ENCODE peak calls at places on chromosomes 6 and 20, in four cellular contexts. R, H, W and U are unnamed samples.

GRCh38 chr20:53527196-53527595 is 66.4 kb downstream of the ZNF217 start:
- DNase-seq in W (no peak), R (no peak), H (no peak), U (no peak)

GRCh38 chr6:38612386-38612965 is 27.3 kb downstream of the BTBD9 start:
- DNase-seq in H (peak), W (no peak), R (no peak), U (no peak)

GRCh38 chr6:1527098-1527497 is 82.6 kb upstream of the FOXC1 start:
- DNase-seq in W (no peak), H (peak), R (peak), U (peak)

GRCh38 chr20:13718161-13718560 is 66.6 kb downstream of the ESF1 start:
- DNase-seq in W (no peak), H (no peak), R (no peak), U (no peak)

GRCh38 chr20:48544402-48545333 is 283.1 kb downstream of the PREX1 start:
- DNase-seq in W (no peak), R (no peak), H (no peak), U (no peak)

GRCh38 chr6:146905313-146905712 is 298.9 kb upstream of the STXBP5 start:
- DNase-seq in W (no peak), H (no peak), R (no peak), U (peak)

GRCh38 chr6:130993292-130993765 is 69.7 kb downstream of the EPB41L2 start:
- DNase-seq in H (no peak), R (no peak), W (no peak), U (no peak)

GRCh38 chr20:58829531-58829941 is 21.2 kb downstream of the GNAS-AS1 start:
- DNase-seq in W (no peak), H (no peak), R (no peak), U (peak)

GRCh38 chr6:125586074-125586473 is 163.4 kb upstream of the HEY2 start:
- DNase-seq in R (no peak), W (no peak), H (no peak), U (no peak)

GRCh38 chr20:3479025-3479424 is 8.2 kb downstream of the ATRN start:
- DNase-seq in H (no peak), R (no peak), W (no peak), U (no peak)

GRCh38 chr20:23049201-23049932 is at the start of gene THBD:
- DNase-seq in R (no peak), W (no peak), H (no peak), U (no peak)

GRCh38 chr6:107729098-107729497 is 95.0 kb downstream of the SCML4 start:
- DNase-seq in H (no peak), W (no peak), R (no peak), U (no peak)

GRCh38 chr6:54493138-54493537 is 184.9 kb downstream of the TINAG start:
- DNase-seq in R (no peak), H (peak), W (no peak), U (peak)

GRCh38 chr6:25601797-25602679 is 50.0 kb upstream of the SCGN start:
- DNase-seq in R (no peak), H (peak), W (peak), U (peak)

GRCh38 chr6:36378243-36378920 is 9.1 kb downstream of the ETV7 start:
- DNase-seq in W (no peak), R (no peak), H (no peak), U (no peak)

GRCh38 chr20:58021481-58021880 is 207.0 kb downstream of the ANKRD60 start:
- DNase-seq in W (no peak), H (no peak), R (no peak), U (no peak)

GRCh38 chr6:157557541-157557940 is 176.6 kb downstream of the ZDHHC14 start:
- DNase-seq in W (no peak), R (no peak), H (no peak), U (no peak)

GRCh38 chr6:52929321-52930164 is 20.0 kb upstream of the GSTA3 start:
- DNase-seq in W (no peak), R (no peak), H (peak), U (peak)

GRCh38 chr6:77620290-77620882 is 32.5 kb upstream of the MEI4 start:
- DNase-seq in R (no peak), H (no peak), W (no peak), U (no peak)

GRCh38 chr6:36345681-36346417 is 9.2 kb upstream of the BNIP5 start:
- DNase-seq in R (no peak), H (no peak), W (no peak), U (no peak)

GRCh38 chr6:33010356-33010755 is 965 bp upstream of the HLA-DOA start:
- DNase-seq in H (no peak), W (no peak), R (no peak), U (no peak)

GRCh38 chr6:158941246-158941645 is 58.8 kb downstream of the RSPH3 start:
- DNase-seq in H (no peak), W (no peak), R (no peak), U (no peak)

GRCh38 chr6:107323133-107323785 is 136.1 kb downstream of the PDSS2 start:
- DNase-seq in H (no peak), W (no peak), R (no peak), U (no peak)

GRCh38 chr20:50856475-50857041 is 61.7 kb downstream of the BCAS4 start:
- DNase-seq in H (no peak), R (no peak), W (no peak), U (no peak)

GRCh38 chr20:23415958-23416583 is 5.2 kb downstream of the NAPB start:
- DNase-seq in W (no peak), R (no peak), H (no peak), U (no peak)

GRCh38 chr20:23046431-23046830 is 3.0 kb downstream of the THBD start:
- DNase-seq in H (no peak), R (no peak), W (no peak), U (no peak)

GRCh38 chr20:36344517-36345132 is 38.5 kb downstream of the DLGAP4 start:
- DNase-seq in W (no peak), R (no peak), H (peak), U (peak)

GRCh38 chr6:46269447-46270229 is 98.9 kb upstream of the ENPP5 start:
- DNase-seq in H (no peak), R (peak), W (no peak), U (no peak)

GRCh38 chr6:111423055-111423633 is 59.9 kb downstream of the REV3L start:
- DNase-seq in H (no peak), W (no peak), R (no peak), U (no peak)

GRCh38 chr6:134437376-134437775 is 119.5 kb upstream of the SGK1 start:
- DNase-seq in R (no peak), W (peak), H (no peak), U (no peak)

GRCh38 chr20:47318027-47318595 is 38.4 kb downstream of the ZMYND8 start:
- DNase-seq in R (no peak), W (no peak), H (no peak), U (no peak)

GRCh38 chr6:130598021-130598989 is 228.9 kb upstream of the SMLR1 start:
- DNase-seq in R (no peak), W (no peak), H (no peak), U (peak)

GRCh38 chr6:148969679-148970078 is 222.8 kb downstream of the UST start:
- DNase-seq in R (no peak), W (no peak), H (peak), U (peak)

GRCh38 chr6:148972481-148972880 is 225.7 kb downstream of the UST start:
- DNase-seq in W (peak), R (no peak), H (no peak), U (no peak)

GRCh38 chr6:148971027-148971927 is 224.4 kb downstream of the UST start:
- DNase-seq in H (no peak), R (no peak), W (no peak), U (no peak)

GRCh38 chr6:148974351-148974750 is 227.5 kb downstream of the UST start:
- DNase-seq in R (no peak), W (no peak), H (no peak), U (no peak)

GRCh38 chr6:148973809-148974208 is 227.0 kb downstream of the UST start:
- DNase-seq in W (no peak), R (no peak), H (no peak), U (no peak)
- TF ChIP-seq CTCF in W (no peak), R (peak), H (peak), U (peak)

GRCh38 chr6:35146453-35146852 is 5.3 kb upstream of the TCP11 start:
- DNase-seq in W (no peak), R (peak), H (no peak), U (no peak)
- TF ChIP-seq CTCF in W (no peak), R (peak), H (peak), U (peak)

DNA sequence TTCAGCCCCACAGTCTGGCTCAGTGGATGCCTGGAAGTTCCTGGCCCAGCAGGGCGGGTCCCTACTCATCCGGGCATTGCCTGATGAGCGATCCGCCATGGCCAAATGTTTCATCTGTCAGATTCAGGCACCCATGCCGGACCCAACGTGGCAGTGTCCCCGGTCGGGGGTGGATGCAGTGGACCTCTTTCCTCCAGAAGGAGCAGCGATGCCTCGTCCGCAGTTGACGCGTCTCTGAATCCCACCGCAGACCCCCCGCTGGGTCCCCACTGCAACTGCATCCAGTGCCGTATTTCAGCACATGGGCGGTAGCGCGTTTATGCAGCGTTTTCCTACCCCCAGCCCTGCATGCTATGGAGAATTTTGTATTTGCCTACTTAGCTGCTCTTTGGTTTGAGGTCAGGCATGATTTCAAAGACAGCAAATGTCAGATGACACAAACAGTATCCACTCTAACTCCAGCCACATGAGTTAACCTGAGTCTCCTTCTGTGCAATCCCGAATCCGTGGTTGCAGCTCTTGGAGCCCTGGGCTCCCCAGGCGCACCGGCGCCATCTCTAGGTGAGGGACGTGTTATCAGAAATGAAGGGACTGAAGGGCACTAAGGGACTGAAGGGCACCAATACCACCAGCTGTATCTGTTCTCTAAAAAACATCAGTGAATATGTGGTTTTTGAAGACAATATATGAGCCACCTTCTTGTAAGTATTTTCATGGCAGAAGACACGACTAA is 72.6 kb upstream of the THBS2 start:
- DNase-seq in H (no peak), W (no peak), R (peak), U (no peak)
- TF ChIP-seq CTCF in H (peak), W (no peak), R (peak), U (no peak)

GRCh38 chr6:80106418-80107235 is at the start of gene BCKDHB:
- DNase-seq in H (peak), W (peak), R (peak), U (peak)
- TF ChIP-seq CTCF in H (no peak), W (no peak), R (peak), U (no peak)

GRCh38 chr6:128216917-128217316 is 303.5 kb downstream of the PTPRK start:
- DNase-seq in H (no peak), W (no peak), R (no peak), U (no peak)
- TF ChIP-seq CTCF in H (no peak), W (no peak), R (no peak), U (no peak)